ENCODE peak calls at places on chromosomes 4 and X, in four cellular contexts. Q is NCI-H1436, E is T-helper 17 cell, S is mammary epithelial cell. O is an unnamed sample.

GRCh38 chr4:76182463-76182862 is 31.2 kb downstream of the SCARB2 start:
- DNase-seq in Q (no peak), E (no peak), S (peak), O (no peak)

GRCh38 chrX:133497356-133497755 is 82.1 kb upstream of the GPC4 start:
- DNase-seq in Q (no peak), E (no peak), S (no peak), O (no peak)

GRCh38 chrX:42149786-42150185 is 226.4 kb upstream of the CASK start:
- DNase-seq in E (no peak), S (peak), Q (no peak), O (no peak)

GRCh38 chr4:2638730-2639129 is 102.3 kb downstream of the FAM193A start:
- DNase-seq in Q (no peak), E (no peak), S (no peak), O (no peak)

GRCh38 chr4:153564630-153565525 is 98.7 kb downstream of the TMEM131L start:
- DNase-seq in Q (no peak), E (no peak), S (no peak), O (peak)

GRCh38 chr4:113950207-113950606 is 29.2 kb downstream of the ARSJ start:
- DNase-seq in S (no peak), Q (no peak), E (no peak), O (no peak)

GRCh38 chr4:151325320-151326246 is at the start of gene SH3D19:
- DNase-seq in Q (no peak), E (no peak), S (peak), O (peak)

GRCh38 chrX:12920990-12921389 is 14.6 kb downstream of the TLR8 start:
- DNase-seq in Q (no peak), E (no peak), S (no peak), O (no peak)

GRCh38 chrX:146186540-146186939 is 368.9 kb downstream of the SLITRK2 start:
- DNase-seq in Q (no peak), S (no peak), E (no peak), O (no peak)

GRCh38 chr4:163666335-163666888 is 171.9 kb downstream of the TMA16 start:
- DNase-seq in E (no peak), Q (no peak), S (no peak), O (no peak)

GRCh38 chr4:126440297-126440696 is 1125.5 kb downstream of the FAT4 start:
- DNase-seq in E (no peak), Q (no peak), S (no peak), O (no peak)

GRCh38 chrX:63664083-63664482 is 120.9 kb downstream of the ARHGEF9 start:
- DNase-seq in E (no peak), S (no peak), Q (no peak), O (no peak)

GRCh38 chr4:179989975-179990374 is 2253.2 kb upstream of the TENM3 start:
- DNase-seq in S (no peak), E (no peak), Q (no peak), O (no peak)

GRCh38 chr4:112266823-112267222 is 18.9 kb downstream of the TIFA start:
- DNase-seq in Q (no peak), S (peak), E (no peak), O (no peak)

GRCh38 chr4:45869199-45869598 is 254.7 kb downstream of the GABRG1 start:
- DNase-seq in E (no peak), Q (no peak), S (no peak), O (no peak)

GRCh38 chrX:40933132-40934078 is 151.8 kb upstream of the USP9X start:
- DNase-seq in Q (no peak), E (no peak), S (no peak), O (no peak)

GRCh38 chr4:77802406-77802805 is 16.8 kb downstream of the CNOT6L start:
- DNase-seq in Q (no peak), E (no peak), S (no peak), O (no peak)

GRCh38 chrX:139234898-139235297 is 295.6 kb upstream of the F9 start:
- DNase-seq in S (no peak), E (no peak), Q (no peak), O (no peak)

GRCh38 chr4:8039290-8039689 is 99.6 kb upstream of the AFAP1 start:
- DNase-seq in Q (peak), S (no peak), E (no peak), O (peak)

GRCh38 chr4:145061325-145061920 is 36.6 kb downstream of the ANAPC10 start:
- DNase-seq in Q (peak), E (no peak), S (peak), O (peak)

GRCh38 chr4:16838226-16838875 is 60.1 kb downstream of the LDB2 start:
- DNase-seq in Q (no peak), E (no peak), S (no peak), O (no peak)

GRCh38 chr4:115906428-115906827 is 793.0 kb upstream of the NDST4 start:
- DNase-seq in E (no peak), S (no peak), Q (no peak), O (no peak)

GRCh38 chr4:177302371-177303100 is 7.1 kb upstream of the NEIL3 start:
- DNase-seq in E (no peak), Q (no peak), S (no peak), O (no peak)

GRCh38 chrX:150649096-150649870 is 43.9 kb upstream of the MTMR1 start:
- DNase-seq in E (no peak), Q (no peak), S (no peak), O (no peak)

GRCh38 chrX:43813898-43814297 is 68.4 kb downstream of the MAOB start:
- DNase-seq in E (no peak), Q (no peak), S (no peak), O (peak)

GRCh38 chr4:61427818-61428495 is 227.8 kb downstream of the ADGRL3 start:
- DNase-seq in E (no peak), S (peak), Q (no peak), O (no peak)

GRCh38 chr4:125317526-125317880 is 2.7 kb downstream of the FAT4 start:
- DNase-seq in E (no peak), S (peak), Q (no peak), O (no peak)

GRCh38 chr4:2417196-2417764 is 1.2 kb downstream of the ZFYVE28 start:
- DNase-seq in S (no peak), E (no peak), Q (no peak), O (no peak)

GRCh38 chr4:58749206-58749605 is 1639.0 kb upstream of the IGFBP7 start:
- DNase-seq in Q (no peak), E (no peak), S (no peak), O (no peak)

GRCh38 chr4:153555730-153556440 is 89.7 kb downstream of the TMEM131L start:
- DNase-seq in S (no peak), E (no peak), Q (no peak), O (no peak)

GRCh38 chr4:33725861-33726260 is 2518.5 kb downstream of the ARAP2 start:
- DNase-seq in Q (no peak), S (no peak), E (no peak), O (no peak)

GRCh38 chr4:84965558-84966381 is 720 bp downstream of the WDFY3 start:
- DNase-seq in S (peak), E (no peak), Q (peak), O (peak)

GRCh38 chr4:37441231-37442061 is 196.9 kb downstream of the NWD2 start:
- DNase-seq in Q (no peak), E (no peak), S (peak), O (no peak)

GRCh38 chr4:55297346-55297745 is 48.7 kb upstream of the SRD5A3 start:
- DNase-seq in Q (no peak), E (no peak), S (peak), O (no peak)

GRCh38 chr4:84496356-84497219 is 2.5 kb downstream of the NKX6-1 start:
- DNase-seq in E (no peak), Q (no peak), S (no peak), O (no peak)

GRCh38 chrX:153474718-153475117 is 4.3 kb upstream of the HAUS7 start:
- DNase-seq in Q (peak), S (no peak), E (peak), O (peak)

O was measured in cerebellum.